ENCODE peak calls at places on chromosomes 13 and 19, in seven cellular contexts. G is IMR-90, Y is mesendoderm, P is H1, U is neuronal stem cell, D is H9, B is trophoblast cell. K is an unnamed sample.

GRCh38 chr19:10612515-10613119 is 12.7 kb upstream of the SLC44A2 start:
- DNase-seq in B (no peak), D (no peak), U (no peak), Y (no peak), G (no peak), P (no peak), K (no peak)

GRCh38 chr19:39181500-39182173 is 15.1 kb upstream of the NCCRP1 start:
- DNase-seq in G (no peak), U (no peak), D (no peak), P (no peak), Y (no peak), B (no peak), K (no peak)

GRCh38 chr13:106376411-106377112 is 158.9 kb downstream of the EFNB2 start:
- DNase-seq in G (peak; percentile 95), B (peak; percentile 43), U (no peak), P (no peak), D (no peak), Y (peak; percentile 33), K (peak; percentile 90)

GRCh38 chr19:35225951-35226350 is 2.6 kb downstream of the FAM187B start:
- DNase-seq in G (no peak), Y (no peak), B (no peak), U (no peak), D (no peak), P (no peak), K (no peak)

GRCh38 chr19:3276341-3276799 is 51.9 kb downstream of the CELF5 start:
- DNase-seq in Y (no peak), G (no peak), P (peak; percentile 94), D (peak; percentile 99), U (no peak), B (peak; percentile 14), K (no peak)

GRCh38 chr13:45341799-45342584 is 1.0 kb upstream of the TPT1 start:
- DNase-seq in D (no peak), P (no peak), Y (no peak), U (no peak), B (peak; percentile 49), G (no peak), K (peak; percentile 62)

GRCh38 chr19:15869109-15869555 is 28.7 kb downstream of the CYP4F2 start:
- DNase-seq in D (no peak), B (peak; percentile 11), P (no peak), Y (peak; percentile 75), U (peak; percentile 4), G (no peak), K (no peak)

GRCh38 chr13:22738357-22738756 is 442.4 kb upstream of the SGCG start:
- DNase-seq in U (no peak), D (no peak), P (no peak), G (no peak), B (no peak), Y (no peak), K (no peak)

GRCh38 chr13:49395416-49396277 is 48.2 kb downstream of the CAB39L start:
- DNase-seq in B (no peak), D (no peak), Y (no peak), U (no peak), P (no peak), G (no peak), K (no peak)

GRCh38 chr19:57103573-57104277 is 16.1 kb upstream of the USP29 start:
- DNase-seq in B (peak; percentile 14), P (peak; percentile 56), G (peak; percentile 47), Y (peak; percentile 70), D (peak; percentile 31), U (peak; percentile 52), K (peak; percentile 22)

GRCh38 chr13:35727881-35728280 is 251.4 kb upstream of the MAB21L1 start:
- DNase-seq in B (no peak), Y (no peak), D (no peak), G (no peak), P (no peak), U (no peak), K (no peak)

GRCh38 chr13:78595458-78595818 is 7.9 kb downstream of the POU4F1 start:
- DNase-seq in D (no peak), B (no peak), P (no peak), U (no peak), G (no peak), Y (peak; percentile 78), K (no peak)

GRCh38 chr13:104014803-104015645 is 948.8 kb upstream of the SLC10A2 start:
- DNase-seq in D (no peak), B (no peak), U (no peak), G (peak; percentile 39), P (no peak), Y (no peak), K (peak; percentile 74)

DNA sequence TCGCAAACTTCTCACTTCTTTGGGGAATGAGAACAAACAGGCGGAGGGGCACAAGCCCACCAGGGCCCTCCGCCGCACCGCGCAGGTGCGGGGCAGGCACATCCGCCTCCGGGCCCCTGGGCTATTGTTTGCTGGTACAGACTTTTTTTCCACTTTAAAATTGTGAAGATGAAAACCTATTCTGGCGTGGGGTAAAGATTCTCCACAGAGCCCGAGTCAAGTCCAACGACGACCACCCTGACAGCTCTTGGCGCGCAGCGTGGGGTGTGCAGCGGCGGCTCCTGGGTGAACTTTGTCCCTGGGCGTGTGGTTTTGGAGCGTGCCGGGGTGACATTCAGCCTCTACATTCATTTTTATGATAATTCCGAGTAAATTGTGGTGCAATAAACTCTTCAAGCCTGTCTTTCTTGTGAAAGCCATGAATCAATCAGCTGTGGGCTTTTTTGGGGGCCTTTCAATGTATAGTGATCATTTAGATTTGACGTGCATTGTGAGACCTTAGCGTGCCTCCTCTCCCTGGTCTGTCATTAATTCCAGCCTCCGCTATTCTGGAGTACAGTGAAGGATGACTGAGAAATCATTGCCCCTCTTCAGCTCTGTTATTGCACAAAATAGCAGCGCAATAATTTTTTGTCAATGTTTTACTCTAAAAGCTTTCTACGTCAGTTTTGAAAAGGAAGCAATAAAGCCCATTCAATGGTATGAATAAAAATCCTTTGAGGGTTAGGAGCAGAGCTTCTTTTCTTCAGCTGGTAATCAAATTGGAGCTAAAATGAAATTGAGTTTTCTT is 90.0 kb downstream of the TEX29 start:
- DNase-seq in D (no peak), B (no peak), P (no peak), Y (no peak), U (no peak), G (no peak), K (no peak)
- H4K8ac ChIP-seq in D (no peak overlapping the region), B (no peak overlapping the region), P (no peak overlapping the region), Y (no peak overlapping the region), U (no peak overlapping the region), G (no peak overlapping the region), K (no peak overlapping the region)

GRCh38 chr19:51460164-51460992 is 2.1 kb upstream of the SIGLEC8 start:
- DNase-seq in P (no peak), D (peak; percentile 47), Y (peak; percentile 56), G (peak; percentile 7), B (no peak), U (no peak), K (no peak)
- H2AK5ac ChIP-seq in P (no peak overlapping the region), D (no peak overlapping the region), Y (no peak overlapping the region), G (no peak overlapping the region), B (no peak overlapping the region), U (no peak overlapping the region), K (no peak overlapping the region)

GRCh38 chr19:50328257-50329145 is 676 bp downstream of the KCNC3 start:
- DNase-seq in Y (peak; percentile 36), P (peak; percentile 71), U (no peak), D (peak; percentile 38), G (no peak), B (no peak), K (no peak)
- H4K8ac ChIP-seq in Y (no peak overlapping the region), P (peak overlapping the region; percentile 45), U (peak overlapping the region; percentile 75), D (no peak overlapping the region), G (no peak overlapping the region), B (peak overlapping the region; percentile 40), K (no peak overlapping the region)

GRCh38 chr19:52494518-52494917 is 33.0 kb upstream of the ZNF808 start:
- DNase-seq in U (no peak), D (no peak), P (no peak), G (peak; percentile 2), Y (no peak), B (peak; percentile 76), K (no peak)
- H2AK5ac ChIP-seq in U (no peak overlapping the region), D (no peak overlapping the region), P (no peak overlapping the region), G (no peak overlapping the region), Y (no peak overlapping the region), B (no peak overlapping the region), K (no peak overlapping the region)

GRCh38 chr19:4402171-4403004 is at the start of gene CHAF1A:
- DNase-seq in D (peak; percentile 100), G (peak; percentile 100), P (peak; percentile 99), Y (peak; percentile 100), B (peak; percentile 100), U (peak; percentile 99), K (peak; percentile 100)
- H4K8ac ChIP-seq in D (no peak within 1 kb of the TSS), G (peak within 1 kb of the TSS; percentile 46), P (peak within 1 kb of the TSS; percentile 82), Y (no peak within 1 kb of the TSS), B (peak within 1 kb of the TSS; percentile 72), U (no peak within 1 kb of the TSS), K (peak within 1 kb of the TSS; percentile 82)

GRCh38 chr13:59340151-59340550 is 823.6 kb downstream of the DIAPH3 start:
- DNase-seq in U (no peak), D (no peak), P (no peak), B (no peak), Y (no peak), G (no peak), K (no peak)
- H2AK5ac ChIP-seq in U (no peak overlapping the region), D (no peak overlapping the region), P (no peak overlapping the region), B (no peak overlapping the region), Y (no peak overlapping the region), G (no peak overlapping the region), K (no peak overlapping the region)

GRCh38 chr19:18194208-18194530 is 1.2 kb downstream of the MPV17L2 start:
- DNase-seq in Y (no peak), P (no peak), U (no peak), B (no peak), D (no peak), G (no peak), K (no peak)
- H4K8ac ChIP-seq in Y (no peak overlapping the region), P (no peak overlapping the region), U (no peak overlapping the region), B (peak overlapping the region; percentile 85), D (no peak overlapping the region), G (no peak overlapping the region), K (no peak overlapping the region)

GRCh38 chr13:100721885-100722512 is 47.4 kb upstream of the TMTC4 start:
- DNase-seq in G (peak; percentile 50), U (peak; percentile 51), D (peak; percentile 56), P (peak; percentile 82), B (peak; percentile 60), Y (peak; percentile 61), K (peak; percentile 53)
- H2AK5ac ChIP-seq in G (no peak overlapping the region), U (no peak overlapping the region), D (no peak overlapping the region), P (no peak overlapping the region), B (no peak overlapping the region), Y (no peak overlapping the region), K (no peak overlapping the region)

GRCh38 chr13:108306768-108307332 is 37.3 kb downstream of the TNFSF13B start:
- DNase-seq in Y (no peak), D (no peak), U (no peak), P (no peak), G (no peak), B (no peak), K (no peak)
- H4K8ac ChIP-seq in Y (no peak overlapping the region), D (no peak overlapping the region), U (no peak overlapping the region), P (no peak overlapping the region), G (no peak overlapping the region), B (no peak overlapping the region), K (no peak overlapping the region)

K was measured in mesenchymal stem cell.